ENCODE peak calls at places on chromosomes 7 and 10, in four cellular contexts. D is heart right ventricle, S is tibial nerve, E is gastrocnemius medialis. A is an unnamed sample.

GRCh38 chr10:103969857-103970627 is 3.1 kb downstream of the SLK start:
- DNase-seq in E (no peak), S (no peak), D (no peak), A (no peak)

GRCh38 chr7:87028636-87029035 is 30.8 kb downstream of the ELAPOR2 start:
- DNase-seq in S (no peak), D (no peak), E (no peak), A (no peak)

GRCh38 chr10:68647928-68648327 is 73.1 kb upstream of the CCAR1 start:
- DNase-seq in D (no peak), S (no peak), E (no peak), A (no peak)

GRCh38 chr10:118308664-118309063 is 33.5 kb downstream of the FAM204A start:
- DNase-seq in D (no peak), E (no peak), S (no peak), A (no peak)

GRCh38 chr10:15211464-15211979 is 43.0 kb upstream of the NMT2 start:
- DNase-seq in D (no peak), S (no peak), E (no peak), A (no peak)

GRCh38 chr7:100190059-100190711 is 12.5 kb downstream of the STAG3 start:
- DNase-seq in S (no peak), D (no peak), E (no peak), A (no peak)

GRCh38 chr10:13769926-13770325 is 183.2 kb downstream of the PRPF18 start:
- DNase-seq in S (no peak), E (no peak), D (no peak), A (no peak)

GRCh38 chr7:5428470-5429252 is 5.0 kb upstream of the TNRC18 start:
- DNase-seq in E (peak; percentile 72), D (peak; percentile 70), S (peak; percentile 61), A (peak; percentile 43)

GRCh38 chr10:49734676-49735075 is 27.4 kb downstream of the OGDHL start:
- DNase-seq in S (no peak), E (no peak), D (no peak), A (no peak)

GRCh38 chr10:7542189-7542914 is 124.4 kb downstream of the ITIH5 start:
- DNase-seq in E (no peak), S (no peak), D (no peak), A (no peak)

GRCh38 chr7:25725483-25725882 is 426.5 kb upstream of the NFE2L3 start:
- DNase-seq in E (no peak), S (no peak), D (no peak), A (no peak)

GRCh38 chr7:141409911-141410329 is 141.3 kb upstream of the AGK start:
- DNase-seq in S (no peak), E (no peak), D (no peak), A (peak; percentile 31)

GRCh38 chr10:48794074-48794473 is 109.4 kb downstream of the WDFY4 start:
- DNase-seq in S (no peak), D (no peak), E (no peak), A (no peak)

GRCh38 chr7:158312789-158313188 is 274.8 kb downstream of the PTPRN2 start:
- DNase-seq in E (no peak), D (no peak), S (no peak), A (no peak)

GRCh38 chr10:59944339-59944935 is 38.1 kb upstream of the CCDC6 start:
- DNase-seq in E (no peak), D (no peak), S (no peak), A (no peak)

GRCh38 chr10:21364196-21365114 is 161.0 kb downstream of the SKIDA1 start:
- DNase-seq in E (no peak), D (peak; percentile 80), S (no peak), A (no peak)

GRCh38 chr7:31069880-31070555 is 17.9 kb downstream of the ADCYAP1R1 start:
- DNase-seq in D (no peak), S (no peak), E (no peak), A (no peak)

DNA sequence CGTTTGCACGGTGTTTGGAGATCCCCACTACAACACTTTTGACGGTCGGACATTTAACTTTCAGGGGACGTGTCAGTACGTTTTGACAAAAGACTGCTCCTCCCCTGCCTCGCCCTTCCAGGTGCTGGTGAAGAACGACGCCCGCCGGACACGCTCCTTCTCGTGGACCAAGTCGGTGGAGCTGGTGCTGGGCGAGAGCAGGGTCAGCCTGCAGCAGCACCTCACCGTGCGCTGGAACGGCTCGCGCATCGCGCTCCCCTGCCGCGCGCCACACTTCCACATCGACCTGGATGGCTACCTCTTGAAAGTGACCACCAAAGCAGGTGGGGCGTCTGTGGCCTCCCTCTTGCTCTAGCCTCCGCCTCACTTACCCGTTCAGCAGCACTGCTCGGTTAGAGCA is 173.5 kb downstream of the BMPER start:
- DNase-seq in S (no peak), D (no peak), E (no peak), A (no peak)
- H3K27ac ChIP-seq in S (no peak overlapping the region), D (no peak overlapping the region), E (no peak overlapping the region), A (no peak overlapping the region)

GRCh38 chr10:19629559-19629958 is 186.7 kb upstream of the PLXDC2 start:
- DNase-seq in E (peak; percentile 60), S (peak; percentile 58), D (peak; percentile 70), A (peak; percentile 58)
- TF ChIP-seq CTCF in E (no peak), S (peak; percentile 24), D (peak; percentile 40), A (peak; percentile 29)

DNA sequence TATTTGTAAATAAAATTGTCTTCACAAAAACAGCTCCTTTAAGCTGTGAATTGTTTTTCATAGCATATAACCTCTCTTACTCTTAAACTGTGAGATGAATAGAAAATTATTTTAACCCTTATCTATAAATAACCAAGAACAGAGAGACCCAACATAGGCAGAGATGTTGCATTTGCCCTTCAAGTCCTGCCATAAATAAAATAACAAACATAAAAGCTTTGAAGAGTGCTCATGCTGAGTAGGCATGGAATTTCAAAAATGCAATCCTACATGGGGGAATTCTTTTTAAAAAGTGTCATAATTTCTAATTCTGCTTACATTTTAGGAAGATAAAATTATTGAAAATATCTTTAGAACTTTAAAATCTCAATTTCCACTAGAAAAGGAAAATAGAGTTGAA is 124.1 kb upstream of the FERD3L start:
- DNase-seq in S (no peak), E (no peak), D (no peak), A (no peak)
- H3K4me3 ChIP-seq in S (no peak overlapping the region), E (no peak overlapping the region), D (no peak overlapping the region), A (no peak overlapping the region)

GRCh38 chr7:149261829-149262617 is at the start of gene ZNF783:
- DNase-seq in E (peak; percentile 84), D (peak; percentile 82), S (peak; percentile 73), A (peak; percentile 80)
- H3K27ac ChIP-seq in E (peak within 1 kb of the TSS; percentile 87), D (peak within 1 kb of the TSS; percentile 87), S (peak within 1 kb of the TSS; percentile 98), A (peak within 1 kb of the TSS; percentile 75)

GRCh38 chr7:51224811-51225581 is 91.6 kb downstream of the COBL start:
- DNase-seq in S (no peak), D (no peak), E (peak; percentile 71), A (no peak)
- TF ChIP-seq CTCF in S (no peak), D (peak; percentile 34), E (peak; percentile 20), A (peak; percentile 54)

GRCh38 chr10:126387041-126387908 is 1.0 kb downstream of the ADAM12 start:
- DNase-seq in S (no peak), E (no peak), D (peak; percentile 49), A (peak; percentile 56)
- H3K4me3 ChIP-seq in S (peak overlapping the region; percentile 13), E (peak overlapping the region; percentile 10), D (peak overlapping the region; percentile 53), A (peak overlapping the region; percentile 57)

A was measured in dorsolateral prefrontal cortex.